ENCODE peak calls at places on chromosomes 4 and X, in four cellular contexts. U is AG09319, O is colonic mucosa, J is sigmoid colon. Z is an unnamed sample.
A peak's percentile ranks its signal among the peaks of the same experiment; 100 is the strongest.

GRCh38 chr4:4852591-4853362 is 6.7 kb upstream of the MSX1 start:
- DNase-seq in U (no peak), O (no peak), J (peak; percentile 61), Z (no peak)

GRCh38 chrX:74540635-74541249 is 73.7 kb downstream of the RLIM start:
- DNase-seq in U (no peak), O (no peak), J (no peak), Z (no peak)

GRCh38 chr4:121873604-121874003 is 3.3 kb upstream of the BBS7 start:
- DNase-seq in U (no peak), O (no peak), J (no peak), Z (no peak)

GRCh38 chr4:121062466-121062975 is 9.8 kb downstream of the NDNF start:
- DNase-seq in U (no peak), O (no peak), J (no peak), Z (no peak)

GRCh38 chr4:106854970-106855369 is 181.1 kb downstream of the DKK2 start:
- DNase-seq in U (no peak), O (no peak), J (no peak), Z (no peak)

GRCh38 chr4:158535130-158535614 is 13.5 kb downstream of the RXFP1 start:
- DNase-seq in U (peak; percentile 4), O (no peak), J (no peak), Z (no peak)

GRCh38 chr4:112147697-112148096 is 2.4 kb downstream of the FAM241A start:
- DNase-seq in U (no peak), O (no peak), J (no peak), Z (no peak)

GRCh38 chrX:56248492-56248891 is 16.3 kb downstream of the KLF8 start:
- DNase-seq in U (peak; percentile 7), O (peak; percentile 49), J (peak; percentile 69), Z (peak; percentile 52)

GRCh38 chr4:166366012-166366411 is 493.0 kb downstream of the TLL1 start:
- DNase-seq in U (no peak), O (no peak), J (no peak), Z (no peak)

GRCh38 chr4:72987741-72988729 is 81.5 kb downstream of the COX18 start:
- DNase-seq in U (no peak), O (no peak), J (no peak), Z (no peak)

GRCh38 chrX:143500751-143501150 is 16.5 kb downstream of the SPANXN3 start:
- DNase-seq in U (no peak), O (no peak), J (no peak), Z (no peak)

GRCh38 chr4:150244600-150244999 is 166.4 kb downstream of the DCLK2 start:
- DNase-seq in U (no peak), O (no peak), J (no peak), Z (no peak)

GRCh38 chr4:98566491-98567008 is 91.9 kb downstream of the TSPAN5 start:
- DNase-seq in U (no peak), O (no peak), J (peak; percentile 66), Z (no peak)

GRCh38 chr4:141375855-141376254 is 155.2 kb downstream of the ZNF330 start:
- DNase-seq in U (peak; percentile 76), O (no peak), J (no peak), Z (no peak)

GRCh38 chr4:140130677-140131076 is 23.3 kb downstream of the MAML3 start:
- DNase-seq in U (no peak), O (no peak), J (no peak), Z (no peak)

GRCh38 chr4:20679946-20680345 is 20.3 kb upstream of the PACRGL start:
- DNase-seq in U (no peak), O (no peak), J (no peak), Z (no peak)

GRCh38 chrX:113741744-113742143 is 842.1 kb upstream of the HTR2C start:
- DNase-seq in U (peak; percentile 22), O (no peak), J (no peak), Z (no peak)

GRCh38 chr4:103099691-103100392 is at the start of gene BDH2:
- DNase-seq in U (peak; percentile 90), O (peak; percentile 73), J (peak; percentile 81), Z (no peak)

GRCh38 chr4:3791256-3791655 is 25.1 kb downstream of the ADRA2C start:
- DNase-seq in U (no peak), O (no peak), J (no peak), Z (no peak)

GRCh38 chrX:84118769-84119168 is 69.2 kb downstream of the RPS6KA6 start:
- DNase-seq in U (no peak), O (no peak), J (no peak), Z (no peak)

GRCh38 chr4:7045961-7046921 is 3.1 kb downstream of the TADA2B start:
- DNase-seq in U (no peak), O (no peak), J (no peak), Z (no peak)

GRCh38 chr4:23533859-23534258 is 356.0 kb downstream of the PPARGC1A start:
- DNase-seq in U (no peak), O (no peak), J (no peak), Z (no peak)

GRCh38 chr4:176193898-176194297 is 1.5 kb downstream of the SPATA4 start:
- DNase-seq in U (no peak), O (no peak), J (no peak), Z (no peak)

GRCh38 chrX:148930330-148930729 is 429.9 kb downstream of the AFF2 start:
- DNase-seq in U (no peak), O (no peak), J (no peak), Z (no peak)

GRCh38 chr4:37685211-37685725 is 908 bp downstream of the RELL1 start:
- DNase-seq in U (peak; percentile 53), O (no peak), J (peak; percentile 76), Z (no peak)

GRCh38 chr4:117334451-117335188 is 249.2 kb upstream of the TRAM1L1 start:
- DNase-seq in U (no peak), O (no peak), J (no peak), Z (no peak)

GRCh38 chr4:11805837-11806236 is 377.1 kb upstream of the HS3ST1 start:
- DNase-seq in U (no peak), O (no peak), J (no peak), Z (no peak)

GRCh38 chrX:77937291-77937690 is 26.8 kb downstream of the ATP7A start:
- DNase-seq in U (peak; percentile 7), O (no peak), J (no peak), Z (no peak)

GRCh38 chr4:57110635-57111546 is 706 bp upstream of the IGFBP7 start:
- DNase-seq in U (no peak), O (peak; percentile 29), J (peak; percentile 82), Z (no peak)

GRCh38 chrX:153924149-153924861 is 1.8 kb downstream of the ARHGAP4 start:
- DNase-seq in U (no peak), O (no peak), J (no peak), Z (no peak)

GRCh38 chr4:84258905-84259830 is 239.9 kb downstream of the NKX6-1 start:
- DNase-seq in U (no peak), O (no peak), J (no peak), Z (no peak)

GRCh38 chrX:125096870-125097269 is 222.8 kb upstream of the TEX13C start:
- DNase-seq in U (no peak), O (no peak), J (no peak), Z (no peak)

GRCh38 chrX:29665532-29665931 is 549.8 kb upstream of the MAGEB2 start:
- DNase-seq in U (no peak), O (no peak), J (no peak), Z (no peak)
- TF ChIP-seq CTCF in U (no peak), O (no peak), J (no peak), Z (no peak)

DNA sequence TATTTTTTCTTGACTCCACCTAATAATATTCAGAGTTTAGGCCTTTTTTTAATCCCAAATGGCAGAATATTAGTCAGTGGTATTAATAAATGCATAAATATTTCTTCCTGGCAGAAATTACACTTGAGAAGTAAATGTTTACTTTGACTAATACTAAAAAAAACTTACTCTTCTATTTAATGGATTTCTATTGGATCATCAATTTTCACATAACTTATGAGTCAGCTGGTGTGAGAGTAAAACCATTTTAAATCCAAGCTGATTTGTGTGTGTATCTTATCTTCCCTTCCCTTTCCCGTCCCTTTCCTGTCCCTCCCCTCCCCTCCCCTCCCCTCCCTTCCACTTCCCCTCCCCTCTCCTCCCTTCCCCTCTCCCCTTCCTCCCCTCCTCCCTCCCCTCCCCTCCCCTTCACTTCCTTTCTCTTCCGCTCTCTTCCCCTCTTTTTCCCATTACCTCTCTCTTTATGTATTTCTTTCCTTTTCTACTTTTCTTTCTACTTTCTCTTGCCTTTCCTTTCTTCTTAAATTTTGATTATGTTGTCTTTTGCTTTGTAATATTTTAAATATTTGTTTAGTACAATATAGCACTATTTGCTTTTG is 630.1 kb upstream of the EPHA5 start:
- DNase-seq in U (no peak), O (no peak), J (no peak), Z (no peak)
- TF ChIP-seq CTCF in U (no peak), O (no peak), J (no peak), Z (no peak)

DNA sequence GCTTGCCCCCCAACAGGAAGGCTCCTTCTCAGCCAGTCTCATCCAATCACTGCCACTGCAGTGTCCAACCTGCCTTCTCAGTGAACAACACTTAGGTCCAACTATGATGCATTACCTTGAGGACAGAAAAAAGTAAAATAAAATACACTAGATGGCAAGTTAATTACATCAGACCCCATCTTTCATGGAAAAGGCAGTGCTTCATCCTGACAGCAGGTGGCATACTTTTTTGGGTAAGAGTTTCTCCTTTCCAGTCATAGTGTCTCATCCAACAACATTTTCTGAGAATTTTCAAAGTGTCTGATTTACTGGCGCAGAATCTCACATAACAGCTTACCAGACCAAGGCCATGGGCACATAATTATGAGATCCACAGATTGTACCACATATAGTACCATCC is 1742.8 kb downstream of the PCDH7 start:
- DNase-seq in U (no peak), O (no peak), J (no peak), Z (no peak)
- TF ChIP-seq CTCF in U (peak; percentile 53), O (peak; percentile 19), J (no peak), Z (no peak)

DNA sequence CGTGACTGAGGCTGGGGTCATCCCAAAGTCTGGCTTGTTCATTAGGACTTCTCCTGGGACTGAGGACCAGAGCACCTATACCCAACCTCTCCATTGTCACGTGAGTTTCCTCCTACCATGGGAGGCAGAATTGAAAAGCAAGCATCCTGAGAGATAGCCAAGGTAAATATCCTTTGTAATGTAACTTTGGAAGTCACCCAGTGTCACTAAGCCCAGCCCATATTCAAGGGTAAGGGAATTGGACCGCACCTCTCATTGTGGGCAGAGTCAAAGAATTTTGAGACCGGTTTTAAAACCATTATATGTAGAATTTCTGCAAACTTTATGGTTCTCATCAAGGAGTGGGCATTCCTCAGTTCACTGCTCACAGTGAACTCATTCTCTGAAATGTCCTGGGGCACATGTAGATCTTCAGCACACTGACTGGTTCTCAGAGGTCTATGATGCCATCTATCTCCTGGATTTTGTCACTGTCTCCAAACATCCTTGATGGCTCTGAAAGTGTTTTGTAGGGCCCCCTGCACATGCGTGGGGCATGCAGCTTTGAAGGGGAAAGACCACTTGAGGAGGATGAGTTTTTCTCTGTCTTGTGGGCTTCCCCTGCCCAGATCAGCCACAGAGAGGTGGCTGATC is 35.3 kb upstream of the CHRNA9 start:
- DNase-seq in U (no peak), O (no peak), J (no peak), Z (no peak)
- TF ChIP-seq CTCF in U (no peak), O (no peak), J (no peak), Z (no peak)

DNA sequence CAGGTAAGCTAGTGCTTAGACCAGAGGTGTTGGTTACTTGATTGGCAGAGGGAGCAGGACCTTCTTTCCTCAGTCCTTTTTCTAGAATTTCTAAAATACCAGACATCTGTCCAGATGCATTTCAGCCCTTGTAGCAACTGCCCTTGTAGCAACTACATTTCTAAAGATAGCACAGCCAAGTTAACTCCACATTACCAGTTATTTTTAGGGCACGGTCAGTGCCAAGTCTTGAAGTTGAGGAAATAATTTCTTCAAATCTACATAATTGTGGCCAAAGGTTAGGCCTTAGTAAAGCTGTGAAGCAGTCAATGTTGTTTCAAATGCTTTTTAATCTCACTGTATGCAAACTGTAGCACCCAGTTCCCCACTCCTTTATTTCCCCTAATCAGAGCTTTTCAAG is 62.9 kb downstream of the MID1IP1 start:
- DNase-seq in U (no peak), O (no peak), J (no peak), Z (no peak)
- TF ChIP-seq CTCF in U (no peak), O (no peak), J (no peak), Z (no peak)